ENCODE peak calls at places on chromosomes 2 and 18, in nine cellular contexts. W is CD4-positive, alpha-beta T cell; Q is CD8-positive, alpha-beta T cell; M is sigmoid colon; O is AG04450; A is brain microvascular endothelial cell; D is cardiac muscle cell; I is gastrocnemius medialis; E is heart right ventricle. X is an unnamed sample.

GRCh38 chr18:67574749-67575148 is 58.2 kb upstream of the DSEL start:
- DNase-seq in M (no peak), E (no peak), D (no peak), Q (no peak), W (no peak), O (no peak), I (no peak), A (no peak), X (no peak)

GRCh38 chr18:25795178-25795577 is 295.2 kb downstream of the SS18 start:
- DNase-seq in W (no peak), M (no peak), Q (no peak), E (no peak), A (no peak), I (no peak), O (no peak), D (no peak), X (no peak)

GRCh38 chr18:33210575-33211189 is 229.8 kb downstream of the CCDC178 start:
- DNase-seq in A (peak), E (no peak), D (peak), W (no peak), Q (no peak), O (no peak), I (no peak), M (no peak), X (no peak)

GRCh38 chr2:232014681-232015080 is 53.2 kb downstream of the DIS3L2 start:
- DNase-seq in E (no peak), I (no peak), D (no peak), A (no peak), M (no peak), Q (no peak), W (no peak), O (no peak), X (no peak)

GRCh38 chr18:37261246-37261927 is 304.2 kb downstream of the CELF4 start:
- DNase-seq in I (no peak), O (no peak), D (no peak), M (no peak), Q (no peak), W (no peak), E (no peak), A (no peak), X (no peak)

GRCh38 chr2:86079981-86080911 is 25.4 kb downstream of the POLR1A start:
- DNase-seq in M (peak), D (peak), W (peak), A (peak), O (peak), Q (peak), I (peak), E (peak), X (peak)

GRCh38 chr2:45889620-45890019 is 238.1 kb downstream of the PRKCE start:
- DNase-seq in Q (no peak), D (no peak), I (no peak), E (no peak), A (no peak), O (no peak), W (no peak), M (no peak), X (peak)

GRCh38 chr18:45901654-45902210 is 65.4 kb downstream of the EPG5 start:
- DNase-seq in O (no peak), M (no peak), E (no peak), D (no peak), Q (no peak), W (no peak), I (no peak), A (no peak), X (no peak)

GRCh38 chr2:165725421-165725820 is 68.6 kb downstream of the GALNT3 start:
- DNase-seq in O (peak), W (no peak), A (peak), Q (no peak), I (no peak), E (no peak), M (no peak), D (no peak), X (no peak)

GRCh38 chr18:63514326-63514725 is 27.8 kb upstream of the SERPINB12 start:
- DNase-seq in W (no peak), E (no peak), A (no peak), M (no peak), Q (no peak), I (no peak), O (no peak), D (no peak), X (no peak)

GRCh38 chr18:57846258-57846657 is 43.1 kb upstream of the ATP8B1 start:
- DNase-seq in W (no peak), D (peak), O (peak), Q (no peak), M (no peak), A (peak), I (no peak), E (no peak), X (no peak)

DNA sequence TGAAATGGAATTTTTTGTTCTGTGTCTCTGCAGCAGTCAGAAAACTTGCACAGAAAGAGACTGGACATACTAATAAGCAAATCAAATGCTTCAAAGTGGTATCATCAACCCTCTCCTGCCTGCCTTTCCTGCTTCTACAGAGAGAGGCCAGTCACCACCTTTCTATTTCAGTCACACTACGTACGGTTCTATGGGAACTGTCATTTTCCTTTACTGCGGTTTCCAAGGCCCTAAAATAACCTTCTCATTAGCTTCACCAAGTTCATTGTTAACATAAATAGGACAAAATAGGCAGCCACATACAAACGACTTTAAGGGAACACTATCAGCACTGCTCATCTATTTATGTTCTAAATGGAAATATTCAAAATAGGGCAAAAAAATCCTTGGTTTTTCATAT is 86.6 kb downstream of the METTL8 start:
- DNase-seq in E (no peak), W (no peak), D (peak), A (peak), M (no peak), I (no peak), O (no peak), Q (no peak), X (peak)
- TF ChIP-seq CTCF in E (peak), W (no peak), D (no peak), A (peak), M (no peak), I (no peak), O (no peak), Q (no peak), X (peak)

GRCh38 chr2:199704358-199705238 is 146.4 kb downstream of the FTCDNL1 start:
- DNase-seq in W (no peak), O (no peak), E (no peak), Q (no peak), A (peak), M (no peak), D (peak), I (no peak), X (peak)
- TF ChIP-seq CTCF in W (peak), O (peak), E (peak), Q (no peak), A (peak), M (peak), D (peak), I (peak), X (peak)

DNA sequence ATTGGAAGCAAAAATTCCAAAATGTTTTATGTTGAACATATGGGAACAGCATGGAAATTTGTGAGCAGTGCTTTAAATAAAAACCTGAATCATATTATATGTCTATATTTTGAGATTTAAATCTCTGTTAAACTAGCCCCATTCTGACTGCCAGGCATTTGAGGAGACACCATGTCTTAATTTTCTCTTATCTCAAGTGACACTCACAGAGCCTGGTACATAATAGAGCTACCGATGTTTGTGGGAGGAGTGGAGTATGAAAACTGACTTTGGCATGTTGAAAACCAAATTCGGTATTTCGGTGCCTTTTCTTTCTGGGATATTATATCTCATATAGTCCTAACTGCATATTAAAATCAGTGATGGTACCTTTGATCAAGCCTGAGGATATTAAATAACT is 124.1 kb downstream of the PTPRM start:
- DNase-seq in O (no peak), A (no peak), I (no peak), W (no peak), Q (no peak), M (no peak), D (no peak), E (no peak), X (no peak)
- TF ChIP-seq CTCF in O (no peak), A (no peak), I (no peak), W (no peak), Q (no peak), M (no peak), D (no peak), E (no peak), X (no peak)

DNA sequence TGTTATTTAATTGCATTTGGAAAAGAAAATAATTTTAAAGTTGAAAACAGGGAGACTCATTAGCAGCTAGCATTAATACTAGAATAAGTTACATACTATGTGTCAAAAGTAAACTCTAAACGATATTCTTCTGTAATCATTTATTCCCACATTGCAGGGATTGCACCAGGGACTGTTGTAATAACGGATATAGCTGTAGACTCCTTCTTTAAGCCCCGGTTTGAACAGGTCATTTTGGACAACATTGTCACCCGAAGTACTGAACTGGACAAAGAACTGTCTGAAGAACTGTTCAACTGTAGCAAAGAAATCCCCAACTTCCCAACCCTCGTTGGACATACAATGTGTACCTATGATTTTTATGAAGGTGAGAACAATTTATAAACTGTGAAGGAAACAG is 19.6 kb downstream of the UPP2 start:
- DNase-seq in D (no peak), A (no peak), I (no peak), E (no peak), W (no peak), O (no peak), Q (no peak), M (no peak), X (no peak)
- TF ChIP-seq CTCF in D (no peak), A (no peak), I (no peak), E (no peak), W (no peak), O (no peak), Q (no peak), M (no peak), X (no peak)

GRCh38 chr2:236025892-236026291 is 142.3 kb downstream of the GBX2 start:
- DNase-seq in Q (no peak), E (no peak), W (no peak), O (no peak), D (no peak), M (no peak), A (no peak), I (no peak), X (no peak)
- TF ChIP-seq CTCF in Q (no peak), E (no peak), W (no peak), O (no peak), D (no peak), M (no peak), A (no peak), I (no peak), X (no peak)

GRCh38 chr2:216274194-216274593 is 98.1 kb downstream of the MARCHF4 start:
- DNase-seq in I (no peak), E (no peak), A (no peak), M (no peak), Q (no peak), W (no peak), D (no peak), O (no peak), X (no peak)
- TF ChIP-seq CTCF in I (no peak), E (no peak), A (no peak), M (no peak), Q (no peak), W (no peak), D (no peak), O (no peak), X (no peak)

GRCh38 chr18:51049137-51049536 is 19.1 kb downstream of the SMAD4 start:
- DNase-seq in Q (no peak), D (no peak), O (no peak), I (no peak), E (no peak), A (no peak), W (no peak), M (no peak), X (no peak)

GRCh38 chr18:51048190-51048589 is 18.2 kb downstream of the SMAD4 start:
- DNase-seq in E (no peak), M (no peak), O (no peak), A (no peak), Q (no peak), W (no peak), I (no peak), D (no peak), X (no peak)

GRCh38 chr18:51053822-51054221 is 23.8 kb downstream of the SMAD4 start:
- DNase-seq in A (no peak), E (no peak), O (no peak), I (no peak), M (no peak), D (no peak), Q (no peak), W (no peak), X (no peak)

GRCh38 chr18:51054764-51055163 is 24.8 kb downstream of the SMAD4 start:
- DNase-seq in I (no peak), A (peak), O (no peak), E (no peak), W (no peak), D (no peak), M (no peak), Q (no peak), X (no peak)

DNA sequence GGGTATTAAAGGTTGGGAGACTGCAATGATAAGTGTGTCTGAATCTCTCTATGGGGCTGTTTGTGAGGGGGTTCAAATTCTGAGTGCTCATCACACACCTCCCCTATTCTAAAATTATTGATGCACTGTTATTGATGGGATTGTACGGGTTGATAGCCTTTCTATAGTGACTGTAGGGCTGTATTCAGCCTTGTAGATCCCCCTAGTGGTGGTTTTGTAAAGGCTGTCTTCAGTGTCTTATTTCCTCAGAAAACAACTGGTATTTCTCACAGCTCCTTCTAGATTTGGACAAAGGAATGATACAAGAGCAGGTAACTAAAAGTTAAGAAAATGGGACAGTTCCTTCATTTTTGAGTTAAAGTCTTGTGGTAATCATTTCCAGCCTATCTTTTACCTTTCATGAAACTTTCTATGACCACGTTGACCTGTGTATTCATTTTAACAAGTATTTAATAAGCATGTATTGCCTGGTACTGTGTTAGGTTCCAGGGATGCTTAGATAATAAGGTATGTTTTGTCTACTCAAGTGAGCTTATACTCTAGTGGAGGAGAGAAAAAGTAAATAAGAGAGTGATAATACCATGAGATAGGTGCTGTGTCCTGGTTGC is 21.2 kb downstream of the SMAD4 start:
- DNase-seq in W (no peak), A (peak), Q (no peak), E (no peak), D (peak), I (no peak), M (no peak), O (no peak), X (peak)
- TF ChIP-seq CTCF in W (peak), A (peak), Q (peak), E (peak), D (peak), I (peak), M (peak), O (peak), X (peak)

X was measured in GM13977.